ENCODE peak calls at places on chromosomes 2 and 18, in six cellular contexts. One of them, this sample, is unnamed.

GRCh38 chr2:102044967-102045489 is 53.3 kb downstream of the IL1R2 start:
- DNase-seq in heart right ventricle: no peak
- DNase-seq in naive thymus-derived CD4-positive, alpha-beta T cell: no peak
- DNase-seq in A673: no peak
- DNase-seq in thyroid gland: no peak
- DNase-seq in tibial artery: no peak
- DNase-seq in this sample: no peak

GRCh38 chr18:21210278-21210677 is 31.8 kb upstream of the GREB1L start:
- DNase-seq in heart right ventricle: no peak
- DNase-seq in naive thymus-derived CD4-positive, alpha-beta T cell: no peak
- DNase-seq in A673: no peak
- DNase-seq in thyroid gland: no peak
- DNase-seq in tibial artery: no peak
- DNase-seq in this sample: no peak

GRCh38 chr2:126946323-126947089 is 47.8 kb downstream of the TEX51 start:
- DNase-seq in heart right ventricle: no peak
- DNase-seq in naive thymus-derived CD4-positive, alpha-beta T cell: no peak
- DNase-seq in A673: no peak
- DNase-seq in thyroid gland: no peak
- DNase-seq in tibial artery: no peak
- DNase-seq in this sample: no peak

GRCh38 chr2:174485763-174486613 is 841 bp downstream of the GPR155 start:
- DNase-seq in heart right ventricle: peak
- DNase-seq in naive thymus-derived CD4-positive, alpha-beta T cell: peak
- DNase-seq in A673: peak
- DNase-seq in thyroid gland: peak
- DNase-seq in tibial artery: no peak
- DNase-seq in this sample: peak

GRCh38 chr2:95264626-95265025 is 9.6 kb upstream of the PROM2 start:
- DNase-seq in heart right ventricle: no peak
- DNase-seq in naive thymus-derived CD4-positive, alpha-beta T cell: no peak
- DNase-seq in A673: no peak
- DNase-seq in thyroid gland: peak
- DNase-seq in tibial artery: no peak
- DNase-seq in this sample: no peak

GRCh38 chr2:50614056-50614455 is 417.9 kb downstream of the NRXN1 start:
- DNase-seq in heart right ventricle: no peak
- DNase-seq in naive thymus-derived CD4-positive, alpha-beta T cell: no peak
- DNase-seq in A673: no peak
- DNase-seq in thyroid gland: no peak
- DNase-seq in tibial artery: no peak
- DNase-seq in this sample: no peak

GRCh38 chr2:147364597-147364996 is 480.2 kb upstream of the ACVR2A start:
- DNase-seq in heart right ventricle: no peak
- DNase-seq in naive thymus-derived CD4-positive, alpha-beta T cell: no peak
- DNase-seq in A673: no peak
- DNase-seq in thyroid gland: no peak
- DNase-seq in tibial artery: no peak
- DNase-seq in this sample: no peak

GRCh38 chr2:239920616-239921365 is 104.4 kb downstream of the NDUFA10 start:
- DNase-seq in heart right ventricle: no peak
- DNase-seq in naive thymus-derived CD4-positive, alpha-beta T cell: no peak
- DNase-seq in A673: no peak
- DNase-seq in thyroid gland: no peak
- DNase-seq in tibial artery: peak
- DNase-seq in this sample: no peak

GRCh38 chr2:231000211-231000904 is 4.4 kb downstream of the SPATA3 start:
- DNase-seq in heart right ventricle: no peak
- DNase-seq in naive thymus-derived CD4-positive, alpha-beta T cell: no peak
- DNase-seq in A673: no peak
- DNase-seq in thyroid gland: no peak
- DNase-seq in tibial artery: no peak
- DNase-seq in this sample: no peak

GRCh38 chr2:133972786-133973185 is 281.1 kb upstream of the MGAT5 start:
- DNase-seq in heart right ventricle: no peak
- DNase-seq in naive thymus-derived CD4-positive, alpha-beta T cell: no peak
- DNase-seq in A673: no peak
- DNase-seq in thyroid gland: no peak
- DNase-seq in tibial artery: no peak
- DNase-seq in this sample: no peak

GRCh38 chr2:23776021-23776420 is 150.9 kb downstream of the ATAD2B start:
- DNase-seq in heart right ventricle: no peak
- DNase-seq in naive thymus-derived CD4-positive, alpha-beta T cell: no peak
- DNase-seq in A673: no peak
- DNase-seq in thyroid gland: no peak
- DNase-seq in tibial artery: no peak
- DNase-seq in this sample: no peak

GRCh38 chr2:128511731-128512663 is 193.3 kb upstream of the HS6ST1 start:
- DNase-seq in heart right ventricle: no peak
- DNase-seq in naive thymus-derived CD4-positive, alpha-beta T cell: no peak
- DNase-seq in A673: no peak
- DNase-seq in thyroid gland: no peak
- DNase-seq in tibial artery: no peak
- DNase-seq in this sample: no peak

GRCh38 chr18:65398347-65398746 is 352.5 kb upstream of the CDH7 start:
- DNase-seq in heart right ventricle: no peak
- DNase-seq in naive thymus-derived CD4-positive, alpha-beta T cell: no peak
- DNase-seq in A673: no peak
- DNase-seq in thyroid gland: no peak
- DNase-seq in tibial artery: no peak
- DNase-seq in this sample: no peak

GRCh38 chr2:169329669-169330554 is 32.4 kb downstream of the LRP2 start:
- DNase-seq in heart right ventricle: no peak
- DNase-seq in naive thymus-derived CD4-positive, alpha-beta T cell: no peak
- DNase-seq in A673: no peak
- DNase-seq in thyroid gland: no peak
- DNase-seq in tibial artery: no peak
- DNase-seq in this sample: no peak

GRCh38 chr18:26663001-26663400 is 114.6 kb upstream of the KCTD1 start:
- DNase-seq in heart right ventricle: no peak
- DNase-seq in naive thymus-derived CD4-positive, alpha-beta T cell: no peak
- DNase-seq in A673: no peak
- DNase-seq in thyroid gland: peak
- DNase-seq in tibial artery: no peak
- DNase-seq in this sample: no peak

GRCh38 chr2:1987379-1987778 is 243.1 kb upstream of the PXDN start:
- DNase-seq in heart right ventricle: no peak
- DNase-seq in naive thymus-derived CD4-positive, alpha-beta T cell: no peak
- DNase-seq in A673: no peak
- DNase-seq in thyroid gland: no peak
- DNase-seq in tibial artery: no peak
- DNase-seq in this sample: no peak

GRCh38 chr2:1990151-1990589 is 245.9 kb upstream of the PXDN start:
- DNase-seq in heart right ventricle: no peak
- DNase-seq in naive thymus-derived CD4-positive, alpha-beta T cell: no peak
- DNase-seq in A673: no peak
- DNase-seq in thyroid gland: no peak
- DNase-seq in tibial artery: no peak
- DNase-seq in this sample: no peak

GRCh38 chr2:1989216-1989615 is 244.9 kb upstream of the PXDN start:
- DNase-seq in heart right ventricle: no peak
- DNase-seq in naive thymus-derived CD4-positive, alpha-beta T cell: no peak
- DNase-seq in A673: no peak
- DNase-seq in thyroid gland: no peak
- DNase-seq in tibial artery: no peak
- DNase-seq in this sample: no peak

GRCh38 chr2:1988049-1988448 is 243.7 kb upstream of the PXDN start:
- DNase-seq in heart right ventricle: no peak
- DNase-seq in naive thymus-derived CD4-positive, alpha-beta T cell: no peak
- DNase-seq in A673: no peak
- DNase-seq in thyroid gland: no peak
- DNase-seq in tibial artery: no peak
- DNase-seq in this sample: no peak

GRCh38 chr2:1988594-1988993 is 244.3 kb upstream of the PXDN start:
- DNase-seq in heart right ventricle: no peak
- DNase-seq in naive thymus-derived CD4-positive, alpha-beta T cell: no peak
- DNase-seq in A673: no peak
- DNase-seq in thyroid gland: no peak
- DNase-seq in tibial artery: no peak
- DNase-seq in this sample: no peak
- H3K4me3 ChIP-seq in heart right ventricle: no peak
- H3K4me3 ChIP-seq in naive thymus-derived CD4-positive, alpha-beta T cell: no peak
- H3K4me3 ChIP-seq in A673: no peak
- H3K4me3 ChIP-seq in thyroid gland: no peak
- H3K4me3 ChIP-seq in tibial artery: no peak
- H3K4me3 ChIP-seq in this sample: no peak

DNA sequence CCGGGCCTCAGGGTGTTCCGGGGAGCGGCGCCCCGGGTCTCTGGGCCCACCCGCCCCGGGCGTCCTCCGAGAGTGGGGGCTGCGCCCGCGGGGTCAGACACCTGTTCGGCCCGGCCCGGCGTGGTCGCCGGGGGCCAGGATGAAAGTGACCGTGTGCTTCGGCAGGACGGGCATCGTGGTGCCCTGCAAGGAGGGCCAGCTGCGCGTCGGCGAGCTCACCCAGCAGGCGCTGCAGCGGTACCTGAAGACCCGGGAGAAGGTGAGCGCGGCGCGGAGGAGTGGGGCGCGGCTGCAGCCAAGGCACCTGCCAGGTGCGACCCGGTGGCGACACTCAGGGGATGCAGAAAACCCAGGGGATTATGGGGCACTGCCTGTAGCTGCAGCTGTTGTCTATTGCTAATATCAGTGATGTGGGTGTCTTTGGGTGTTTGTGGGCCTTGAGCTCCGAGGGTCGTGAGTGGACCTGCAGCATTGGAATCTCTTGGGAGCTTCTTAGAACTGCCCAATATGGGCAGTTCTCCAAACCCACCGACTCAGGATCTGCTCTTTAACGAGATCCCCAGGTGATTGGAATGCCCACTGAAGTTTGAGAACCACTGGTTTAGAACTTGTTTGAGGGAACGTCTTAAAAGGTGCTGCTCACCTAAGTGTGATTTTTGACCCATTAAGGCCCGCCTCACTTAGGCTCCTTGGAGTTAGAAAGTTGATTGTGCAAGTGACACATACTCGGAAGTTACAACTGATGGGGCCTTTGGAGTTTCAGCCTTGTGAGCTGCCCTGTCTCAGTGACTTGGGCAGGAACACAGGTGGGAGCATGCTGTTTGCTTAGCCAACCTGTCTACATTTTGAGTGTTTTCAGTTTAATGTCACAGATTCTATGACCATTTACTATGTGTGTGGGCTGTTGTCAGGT is 842 bp downstream of the PARD3B start:
- DNase-seq in heart right ventricle: no peak
- DNase-seq in naive thymus-derived CD4-positive, alpha-beta T cell: no peak
- DNase-seq in A673: no peak
- DNase-seq in thyroid gland: peak
- DNase-seq in tibial artery: no peak
- DNase-seq in this sample: peak
- H3K4me3 ChIP-seq in heart right ventricle: peak
- H3K4me3 ChIP-seq in naive thymus-derived CD4-positive, alpha-beta T cell: peak
- H3K4me3 ChIP-seq in A673: peak
- H3K4me3 ChIP-seq in thyroid gland: peak
- H3K4me3 ChIP-seq in tibial artery: peak
- H3K4me3 ChIP-seq in this sample: no peak

DNA sequence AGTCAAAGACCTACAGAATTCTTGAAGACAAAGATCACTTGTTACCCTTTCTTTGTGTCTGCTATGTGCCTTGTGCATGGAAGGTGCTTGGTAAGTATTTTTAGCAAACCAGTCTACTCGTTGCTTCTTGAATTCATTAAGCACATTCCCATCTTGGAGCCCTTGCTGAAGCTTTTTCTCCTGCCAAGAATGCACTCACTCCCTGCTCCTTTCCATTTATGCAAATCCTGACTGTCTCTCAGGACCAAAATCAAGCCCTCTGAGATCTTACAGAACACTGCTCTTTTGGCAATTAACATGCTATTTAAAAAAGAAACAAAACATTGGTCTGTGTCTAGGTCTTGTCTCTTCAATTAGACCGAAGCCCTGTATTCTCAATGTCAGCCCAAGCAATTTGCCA is 75.8 kb downstream of the CLHC1 start:
- DNase-seq in heart right ventricle: no peak
- DNase-seq in naive thymus-derived CD4-positive, alpha-beta T cell: no peak
- DNase-seq in A673: no peak
- DNase-seq in thyroid gland: no peak
- DNase-seq in tibial artery: no peak
- DNase-seq in this sample: no peak
- H3K4me3 ChIP-seq in heart right ventricle: no peak
- H3K4me3 ChIP-seq in naive thymus-derived CD4-positive, alpha-beta T cell: no peak
- H3K4me3 ChIP-seq in A673: no peak
- H3K4me3 ChIP-seq in thyroid gland: no peak
- H3K4me3 ChIP-seq in tibial artery: no peak
- H3K4me3 ChIP-seq in this sample: no peak

GRCh38 chr2:232699110-232699509 is 2.0 kb downstream of the GIGYF2 start:
- DNase-seq in heart right ventricle: no peak
- DNase-seq in naive thymus-derived CD4-positive, alpha-beta T cell: no peak
- DNase-seq in A673: no peak
- DNase-seq in thyroid gland: no peak
- DNase-seq in tibial artery: no peak
- DNase-seq in this sample: no peak
- H3K4me3 ChIP-seq in heart right ventricle: peak
- H3K4me3 ChIP-seq in naive thymus-derived CD4-positive, alpha-beta T cell: no peak
- H3K4me3 ChIP-seq in A673: peak
- H3K4me3 ChIP-seq in thyroid gland: no peak
- H3K4me3 ChIP-seq in tibial artery: peak
- H3K4me3 ChIP-seq in this sample: peak

GRCh38 chr2:219440388-219441256 is 6.0 kb downstream of the SPEG start:
- DNase-seq in heart right ventricle: no peak
- DNase-seq in naive thymus-derived CD4-positive, alpha-beta T cell: no peak
- DNase-seq in A673: no peak
- DNase-seq in thyroid gland: no peak
- DNase-seq in tibial artery: no peak
- DNase-seq in this sample: no peak
- H3K4me3 ChIP-seq in heart right ventricle: no peak
- H3K4me3 ChIP-seq in naive thymus-derived CD4-positive, alpha-beta T cell: no peak
- H3K4me3 ChIP-seq in A673: no peak
- H3K4me3 ChIP-seq in thyroid gland: no peak
- H3K4me3 ChIP-seq in tibial artery: peak
- H3K4me3 ChIP-seq in this sample: no peak

GRCh38 chr2:100416939-100417744 is at the start of gene CHST10:
- DNase-seq in heart right ventricle: peak
- DNase-seq in naive thymus-derived CD4-positive, alpha-beta T cell: peak
- DNase-seq in A673: peak
- DNase-seq in thyroid gland: peak
- DNase-seq in tibial artery: peak
- DNase-seq in this sample: peak

GRCh38 chr2:100416397-100416938 is 1.0 kb downstream of the CHST10 start:
- DNase-seq in heart right ventricle: no peak
- DNase-seq in naive thymus-derived CD4-positive, alpha-beta T cell: no peak
- DNase-seq in A673: no peak
- DNase-seq in thyroid gland: no peak
- DNase-seq in tibial artery: no peak
- DNase-seq in this sample: no peak

GRCh38 chr2:100418563-100418962 is 1.1 kb upstream of the CHST10 start:
- DNase-seq in heart right ventricle: no peak
- DNase-seq in naive thymus-derived CD4-positive, alpha-beta T cell: no peak
- DNase-seq in A673: no peak
- DNase-seq in thyroid gland: no peak
- DNase-seq in tibial artery: no peak
- DNase-seq in this sample: no peak

GRCh38 chr2:100413586-100413985 is 3.9 kb downstream of the CHST10 start:
- DNase-seq in heart right ventricle: no peak
- DNase-seq in naive thymus-derived CD4-positive, alpha-beta T cell: no peak
- DNase-seq in A673: no peak
- DNase-seq in thyroid gland: no peak
- DNase-seq in tibial artery: no peak
- DNase-seq in this sample: no peak

DNA sequence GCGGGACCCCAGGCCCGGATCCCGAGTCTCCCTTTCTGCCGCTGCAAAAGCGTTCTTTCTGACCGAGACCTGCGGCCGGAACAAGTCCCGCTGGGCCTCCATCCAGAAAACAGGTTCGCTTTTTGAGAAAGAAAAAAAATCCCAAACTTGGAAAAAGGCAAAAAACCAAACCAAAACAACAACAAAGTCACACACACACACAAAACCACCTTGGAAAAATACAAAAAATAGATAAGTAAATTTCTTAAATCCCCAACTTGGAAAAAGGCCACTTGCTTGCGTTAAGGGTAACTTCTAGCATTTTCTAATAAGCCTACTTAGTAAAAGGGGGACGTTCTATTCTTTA is 250 bp upstream of the CHST10 start:
- DNase-seq in heart right ventricle: no peak
- DNase-seq in naive thymus-derived CD4-positive, alpha-beta T cell: no peak
- DNase-seq in A673: no peak
- DNase-seq in thyroid gland: no peak
- DNase-seq in tibial artery: no peak
- DNase-seq in this sample: no peak
- H3K4me3 ChIP-seq in heart right ventricle: peak
- H3K4me3 ChIP-seq in naive thymus-derived CD4-positive, alpha-beta T cell: peak
- H3K4me3 ChIP-seq in A673: peak
- H3K4me3 ChIP-seq in thyroid gland: peak
- H3K4me3 ChIP-seq in tibial artery: peak
- H3K4me3 ChIP-seq in this sample: peak

This sample was measured in CD8-positive, alpha-beta memory T cell.